ENCODE peak calls at places on chromosomes 12 and 14, in seven cellular contexts. V is stomach; B is CD8-positive, alpha-beta T cell; L is SJSA1; T is mucosa of descending colon; X is OCI-LY7; O is prostate gland. U is an unnamed sample. For H3K36me3, the result is how much of the 10 kb centered on the place peaks cover.

GRCh38 chr14:75229923-75230792 is 48.5 kb upstream of the FOS start:
- DNase-seq in L (no peak), X (peak), O (no peak), V (peak), T (peak), B (peak), U (peak)

GRCh38 chr12:34298971-34299801 is 276.9 kb downstream of the ALG10 start:
- DNase-seq in O (no peak), X (no peak), V (no peak), T (peak), B (no peak), L (no peak), U (no peak)

GRCh38 chr14:68682166-68683103 is 110.4 kb downstream of the ZFP36L1 start:
- DNase-seq in B (no peak), X (peak), V (no peak), O (peak), T (no peak), L (peak), U (peak)

GRCh38 chr12:129401572-129401971 is 502.3 kb downstream of the TMEM132D start:
- DNase-seq in X (peak), T (no peak), L (no peak), V (peak), B (no peak), O (no peak), U (no peak)

GRCh38 chr14:59333235-59333634 is 131.9 kb downstream of the GPR135 start:
- DNase-seq in T (no peak), V (no peak), O (no peak), X (no peak), B (no peak), L (no peak), U (no peak)

GRCh38 chr12:31929140-31929526 is 30.1 kb upstream of the RESF1 start:
- DNase-seq in O (no peak), V (no peak), T (no peak), L (no peak), B (no peak), X (no peak), U (no peak)

GRCh38 chr14:65321370-65321875 is 91.1 kb upstream of the FUT8 start:
- DNase-seq in V (no peak), X (peak), L (no peak), B (no peak), T (no peak), O (no peak), U (no peak)

GRCh38 chr12:40691913-40692616 is at the start of gene CNTN1:
- DNase-seq in T (peak), O (peak), V (no peak), L (no peak), B (no peak), X (no peak), U (no peak)

GRCh38 chr12:6230321-6231110 is 30.3 kb downstream of the CD9 start:
- DNase-seq in X (peak), V (peak), O (peak), L (no peak), T (peak), B (peak), U (peak)

GRCh38 chr14:102184678-102185040 is 45.0 kb downstream of the WDR20 start:
- DNase-seq in T (no peak), B (no peak), X (no peak), O (no peak), L (no peak), V (no peak), U (no peak)

GRCh38 chr12:64007853-64008252 is 163.4 kb downstream of the SRGAP1 start:
- DNase-seq in X (no peak), V (no peak), B (no peak), O (no peak), T (no peak), L (no peak), U (no peak)

GRCh38 chr12:953776-954175 is 4.3 kb upstream of the RAD52 start:
- DNase-seq in B (no peak), X (no peak), L (no peak), V (no peak), O (no peak), T (no peak), U (no peak)

GRCh38 chr12:92424338-92424737 is 278.5 kb upstream of the PLEKHG7 start:
- DNase-seq in O (no peak), T (no peak), X (no peak), B (no peak), L (no peak), V (no peak), U (no peak)

GRCh38 chr14:85583311-85583710 is 53.4 kb downstream of the FLRT2 start:
- DNase-seq in L (no peak), T (no peak), B (no peak), O (no peak), X (no peak), V (no peak), U (no peak)

GRCh38 chr12:45192041-45192695 is 23.7 kb upstream of the ANO6 start:
- DNase-seq in X (no peak), B (no peak), V (no peak), L (no peak), T (no peak), O (no peak), U (no peak)

GRCh38 chr12:118120579-118121363 is 15.2 kb upstream of the PEBP1 start:
- DNase-seq in L (peak), O (peak), V (peak), B (peak), T (peak), X (peak), U (peak)

GRCh38 chr12:52168019-52168717 is 23.6 kb downstream of the KRT80 start:
- DNase-seq in B (no peak), L (peak), V (peak), T (no peak), O (no peak), X (no peak), U (no peak)

GRCh38 chr14:33742166-33742565 is 208.7 kb downstream of the EGLN3 start:
- DNase-seq in T (no peak), L (no peak), O (no peak), V (no peak), X (no peak), B (no peak), U (no peak)

GRCh38 chr12:63302941-63303536 is 152.0 kb upstream of the AVPR1A start:
- DNase-seq in O (no peak), T (no peak), V (no peak), L (no peak), X (no peak), B (no peak), U (no peak)

GRCh38 chr14:68774771-68775613 is 17.9 kb downstream of the ZFP36L1 start:
- DNase-seq in V (peak), X (no peak), L (no peak), B (no peak), T (no peak), O (no peak), U (no peak)

GRCh38 chr12:124742702-124743101 is 121.0 kb downstream of the SCARB1 start:
- DNase-seq in L (no peak), V (no peak), T (no peak), X (no peak), O (no peak), B (no peak), U (no peak)

GRCh38 chr12:93684716-93685115 is 7.5 kb downstream of the CRADD start:
- DNase-seq in T (no peak), O (no peak), B (no peak), V (no peak), X (no peak), L (no peak), U (no peak)

GRCh38 chr14:65658202-65658601 is 245.7 kb downstream of the FUT8 start:
- DNase-seq in L (no peak), B (no peak), T (no peak), X (no peak), O (no peak), V (no peak), U (no peak)

GRCh38 chr12:52063986-52064649 is 5.7 kb upstream of the ATG101 start:
- DNase-seq in O (no peak), B (no peak), T (no peak), L (peak), V (no peak), X (no peak), U (no peak)

GRCh38 chr14:92997343-92998061 is 74.6 kb downstream of the CHGA start:
- DNase-seq in T (peak), O (no peak), V (no peak), X (no peak), B (no peak), L (no peak), U (no peak)

GRCh38 chr14:68627868-68628604 is 164.8 kb downstream of the ZFP36L1 start:
- DNase-seq in L (no peak), T (peak), X (no peak), O (peak), B (peak), V (peak), U (peak)

GRCh38 chr12:124953689-124954405 is 35.1 kb downstream of the DHX37 start:
- DNase-seq in X (no peak), V (no peak), B (no peak), O (no peak), T (no peak), L (no peak), U (no peak)

GRCh38 chr12:49903700-49904423 is at the start of gene FAIM2:
- DNase-seq in T (no peak), L (no peak), B (no peak), V (no peak), O (no peak), X (no peak), U (peak)

GRCh38 chr12:57816855-57817151 is 1.7 kb downstream of the AVIL start:
- DNase-seq in T (no peak), L (peak), V (no peak), X (no peak), O (no peak), B (no peak), U (no peak)

GRCh38 chr14:23131482-23131881 is 12.4 kb upstream of the CEBPE start:
- DNase-seq in T (no peak), V (no peak), X (no peak), L (no peak), O (no peak), B (no peak), U (no peak)

GRCh38 chr12:3189282-3189681 is 112.1 kb downstream of the TSPAN9 start:
- DNase-seq in B (no peak), L (no peak), V (no peak), X (no peak), T (no peak), O (no peak), U (no peak)

GRCh38 chr14:98946995-98947394 is 325.0 kb downstream of the BCL11B start:
- DNase-seq in B (no peak), L (no peak), T (no peak), O (peak), V (no peak), X (no peak), U (no peak)

DNA sequence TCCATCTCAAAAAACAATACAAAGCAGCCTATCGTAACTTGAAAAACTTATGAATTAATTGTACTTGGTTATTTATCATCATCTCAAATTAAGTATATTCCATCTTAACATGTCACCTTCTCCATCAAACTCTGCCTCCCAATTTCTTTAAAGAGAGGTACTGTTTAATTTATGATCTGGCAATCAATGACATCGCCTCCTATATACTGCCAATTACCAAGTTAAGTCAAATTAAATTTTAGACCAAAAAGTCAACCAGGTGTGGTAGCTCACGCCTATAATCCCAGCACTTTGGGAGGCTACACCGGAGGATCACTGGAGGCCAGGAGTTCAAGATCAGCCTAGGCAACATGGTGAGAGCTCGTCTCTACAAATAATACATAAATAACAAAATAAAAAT is 37.7 kb downstream of the HECTD1 start:
- DNase-seq in L (no peak), T (no peak), X (no peak), V (no peak), B (no peak), O (no peak), U (no peak)
- H3K36me3 ChIP-seq in L (half or more), T (under half), X (half or more), V (half or more), B (under half), O (under half), U (half or more)

DNA sequence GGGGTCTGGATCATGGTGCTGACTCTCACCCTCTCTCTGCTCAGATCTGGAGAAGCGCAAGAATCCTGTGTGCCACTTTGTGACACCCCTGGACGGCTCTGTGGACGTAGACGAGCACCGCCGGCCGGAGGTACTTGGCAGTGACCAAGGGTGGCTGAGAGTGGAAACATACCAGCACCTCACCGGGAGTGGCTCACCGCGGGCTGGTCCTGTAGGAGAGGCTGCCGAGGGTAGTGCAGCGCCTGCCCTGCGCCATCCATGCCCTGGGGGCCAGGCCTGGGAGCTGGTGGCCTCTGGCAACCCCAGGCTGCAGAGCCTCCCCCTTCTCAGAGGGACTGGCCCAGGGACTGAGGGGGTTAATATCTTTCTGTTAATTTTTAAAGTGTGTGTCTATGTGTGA is 46.2 kb downstream of the IL31 start:
- DNase-seq in O (no peak), T (no peak), B (no peak), L (no peak), X (no peak), V (no peak), U (no peak)
- H3K36me3 ChIP-seq in O (under half), T (under half), B (half or more), L (half or more), X (half or more), V (half or more), U (half or more)

DNA sequence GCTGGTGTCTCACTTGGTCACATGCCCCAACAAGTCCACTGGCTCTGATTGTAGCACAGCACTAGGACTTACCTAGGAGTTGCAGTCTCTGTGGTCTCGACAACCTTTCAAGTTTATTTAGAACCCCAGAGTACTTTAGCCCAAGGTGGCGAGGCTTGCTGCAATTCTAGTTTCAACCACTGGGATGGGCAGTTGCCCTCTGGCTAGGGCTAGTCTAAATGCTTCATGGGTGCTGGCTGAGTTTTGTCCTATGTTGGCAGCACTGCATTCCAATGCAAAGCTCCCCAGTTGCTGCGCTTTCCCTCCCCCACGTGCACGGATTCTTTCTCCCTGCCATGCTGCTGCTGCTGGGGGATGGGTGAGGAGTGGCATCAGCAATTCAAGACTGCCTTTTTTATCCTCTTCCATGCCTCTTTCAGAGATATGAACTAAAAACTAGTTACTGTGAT is 207.9 kb downstream of the SYNE2 start:
- DNase-seq in L (no peak), V (no peak), X (peak), T (no peak), B (no peak), O (no peak), U (no peak)
- H3K36me3 ChIP-seq in L (under half), V (half or more), X (half or more), T (under half), B (under half), O (under half), U (under half)

DNA sequence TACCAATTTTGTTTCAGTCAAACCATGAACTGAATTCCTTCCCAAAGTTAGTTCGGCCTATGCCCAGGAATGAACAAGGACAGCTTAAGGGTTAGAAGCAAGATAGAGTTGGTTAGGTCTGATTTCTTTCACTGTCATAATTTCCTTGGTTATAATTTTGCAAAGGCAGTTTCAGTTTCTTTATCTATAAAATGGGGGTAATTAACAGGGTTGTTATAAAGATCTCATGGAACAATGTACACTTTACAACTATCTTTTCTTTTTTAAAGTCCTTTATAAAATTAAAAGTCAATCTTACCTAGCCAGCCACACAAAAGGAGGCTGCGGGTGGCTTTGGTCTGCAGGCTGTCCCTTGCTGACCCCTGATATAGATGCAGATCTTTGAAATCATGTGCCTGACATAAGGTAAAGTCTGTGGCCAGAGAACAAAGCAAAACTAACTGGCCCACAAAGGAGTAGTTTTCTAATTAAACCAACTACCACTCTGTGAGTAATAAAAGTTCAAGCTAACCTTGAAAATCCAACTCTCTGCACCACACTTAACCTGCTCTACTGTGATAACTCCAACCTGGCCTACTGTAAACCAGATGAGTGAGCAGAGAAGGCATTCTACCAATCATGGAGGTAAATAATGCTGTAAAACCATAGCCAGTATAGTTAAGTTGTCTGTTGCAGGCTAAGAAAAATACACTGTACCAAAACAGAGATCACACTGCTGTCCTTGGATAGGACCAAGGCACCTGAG is 49.5 kb downstream of the SLC38A1 start:
- DNase-seq in L (no peak), X (no peak), B (no peak), V (no peak), T (no peak), O (no peak), U (no peak)
- H3K36me3 ChIP-seq in L (under half), X (half or more), B (under half), V (under half), T (under half), O (under half), U (under half)

GRCh38 chr12:96223411-96224218 is 29.4 kb downstream of the ELK3 start:
- DNase-seq in L (no peak), O (no peak), X (no peak), T (no peak), B (no peak), V (no peak), U (no peak)
- H3K36me3 ChIP-seq in L (under half), O (under half), X (under half), T (under half), B (under half), V (under half), U (under half)

DNA sequence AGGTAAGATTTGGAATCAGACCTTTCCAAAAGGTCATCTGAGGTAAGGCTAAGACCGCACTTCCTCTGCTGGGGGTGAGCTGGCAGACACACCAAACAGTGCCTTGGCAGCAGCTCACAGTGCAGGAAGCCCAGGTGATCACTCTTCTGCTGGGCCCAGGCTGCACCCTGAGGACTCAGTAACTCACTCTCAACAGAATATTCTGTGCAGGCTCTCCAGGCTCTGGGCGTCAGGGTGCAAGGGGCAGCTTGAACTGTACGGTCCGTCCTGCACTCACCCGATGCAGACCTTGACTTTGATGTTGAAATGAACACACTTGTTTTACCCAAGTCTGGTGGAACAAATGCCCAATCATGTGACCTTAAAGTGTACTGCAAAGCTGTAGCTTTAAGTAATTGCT is 6.0 kb downstream of the ALKBH2 start:
- DNase-seq in B (no peak), T (no peak), L (no peak), V (no peak), X (no peak), O (no peak), U (no peak)
- H3K36me3 ChIP-seq in B (under half), T (under half), L (under half), V (half or more), X (half or more), O (under half), U (half or more)

GRCh38 chr12:120720234-120720968 is 5.2 kb upstream of the ACADS start:
- DNase-seq in L (no peak), B (no peak), X (no peak), O (no peak), T (no peak), V (no peak), U (no peak)

GRCh38 chr12:120719496-120720233 is 6.0 kb upstream of the ACADS start:
- DNase-seq in B (no peak), V (peak), X (no peak), L (no peak), T (no peak), O (no peak), U (no peak)

GRCh38 chr12:120720972-120721801 is 4.4 kb upstream of the ACADS start:
- DNase-seq in X (no peak), O (no peak), L (no peak), B (no peak), V (no peak), T (no peak), U (no peak)

GRCh38 chr12:120719072-120719471 is 6.6 kb upstream of the ACADS start:
- DNase-seq in L (no peak), T (no peak), B (no peak), O (no peak), X (no peak), V (no peak), U (no peak)

DNA sequence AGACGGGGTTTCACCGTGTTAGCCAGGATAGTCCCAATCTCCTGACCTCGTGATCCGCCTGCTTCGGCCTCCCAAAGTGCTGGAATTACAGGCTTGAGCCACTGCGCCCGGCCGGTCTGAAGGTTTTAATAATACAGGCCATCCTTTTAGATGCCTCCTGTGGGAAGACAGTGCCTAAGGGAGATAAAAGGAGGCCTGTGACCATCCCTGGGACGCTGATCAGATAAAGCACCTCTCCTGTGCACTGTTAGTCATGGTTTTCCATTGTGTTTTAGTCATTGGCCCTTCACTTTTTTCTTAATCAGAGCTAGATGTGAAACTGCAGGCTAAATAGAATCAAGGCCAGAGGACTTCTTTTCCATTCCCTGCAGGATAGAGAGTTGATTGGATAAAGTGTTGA is 7.6 kb upstream of the ACADS start:
- DNase-seq in T (no peak), L (no peak), V (no peak), B (no peak), X (no peak), O (no peak), U (no peak)
- H3K36me3 ChIP-seq in T (under half), L (half or more), V (half or more), B (under half), X (half or more), O (under half), U (half or more)

GRCh38 chr12:19576421-19576925 is 137.2 kb downstream of the AEBP2 start:
- DNase-seq in X (no peak), L (no peak), V (no peak), T (no peak), B (no peak), O (no peak), U (no peak)

GRCh38 chr12:19575307-19576243 is 136.3 kb downstream of the AEBP2 start:
- DNase-seq in T (no peak), L (peak), B (no peak), O (peak), V (peak), X (no peak), U (no peak)

GRCh38 chr12:19573866-19574265 is 134.6 kb downstream of the AEBP2 start:
- DNase-seq in L (no peak), B (no peak), X (no peak), T (no peak), V (no peak), O (no peak), U (no peak)

GRCh38 chr12:19572920-19573558 is 133.7 kb downstream of the AEBP2 start:
- DNase-seq in O (no peak), V (no peak), B (no peak), X (peak), T (no peak), L (no peak), U (no peak)

GRCh38 chr12:19574606-19575005 is 135.3 kb downstream of the AEBP2 start:
- DNase-seq in O (no peak), X (peak), L (no peak), T (no peak), V (no peak), B (no peak), U (no peak)
- H3K36me3 ChIP-seq in O (under half), X (under half), L (under half), T (under half), V (under half), B (under half), U (under half)